ENCODE peak calls at places on chromosomes 7 and 10, in seven cellular contexts. E is spleen; V is astrocyte; O is right atrium auricular region; X is CD8-positive, alpha-beta memory T cell; F is fibroblast of lung; A is Peyer's patch. R is an unnamed sample. For H3K4me1, the result is how much of the 10 kb centered on the place peaks cover.

GRCh38 chr10:93775330-93775729 is 17.6 kb downstream of the LGI1 start:
- DNase-seq in X (no peak), O (no peak), V (no peak), E (no peak), A (no peak), F (no peak), R (no peak)

GRCh38 chr7:143405671-143406352 is 2.8 kb downstream of the EPHA1 start:
- DNase-seq in F (peak), E (no peak), A (peak), O (no peak), V (no peak), X (no peak), R (no peak)

GRCh38 chr7:12456506-12456905 is 52.8 kb upstream of the VWDE start:
- DNase-seq in X (no peak), O (no peak), A (no peak), F (no peak), E (no peak), V (peak), R (no peak)

GRCh38 chr10:62244785-62245595 is 23.7 kb downstream of the RTKN2 start:
- DNase-seq in E (no peak), O (no peak), A (peak), X (peak), F (peak), V (peak), R (no peak)

GRCh38 chr7:1379202-1379601 is 80.1 kb downstream of the MICALL2 start:
- DNase-seq in X (no peak), O (no peak), E (no peak), A (no peak), V (no peak), F (no peak), R (no peak)

GRCh38 chr7:66682350-66683093 is 53.8 kb downstream of the KCTD7 start:
- DNase-seq in V (peak), F (no peak), E (no peak), O (no peak), A (no peak), X (no peak), R (peak)

GRCh38 chr7:157404845-157405481 is 68.2 kb downstream of the DNAJB6 start:
- DNase-seq in O (peak), E (peak), A (no peak), F (peak), V (peak), X (no peak), R (peak)

GRCh38 chr7:32318300-32319018 is 171.7 kb downstream of the LSM5 start:
- DNase-seq in E (peak), V (no peak), X (no peak), O (no peak), A (no peak), F (no peak), R (peak)

GRCh38 chr10:63157845-63158624 is 24.9 kb downstream of the NRBF2 start:
- DNase-seq in F (peak), O (no peak), E (no peak), V (peak), X (peak), A (no peak), R (no peak)

GRCh38 chr10:103783686-103784085 is 71.7 kb downstream of the SH3PXD2A start:
- DNase-seq in E (no peak), V (no peak), X (no peak), A (no peak), O (no peak), F (no peak), R (no peak)
- H3K4me1 ChIP-seq in E (under half), V (under half), X (under half), A (under half), O (under half), F (under half), R (under half)

DNA sequence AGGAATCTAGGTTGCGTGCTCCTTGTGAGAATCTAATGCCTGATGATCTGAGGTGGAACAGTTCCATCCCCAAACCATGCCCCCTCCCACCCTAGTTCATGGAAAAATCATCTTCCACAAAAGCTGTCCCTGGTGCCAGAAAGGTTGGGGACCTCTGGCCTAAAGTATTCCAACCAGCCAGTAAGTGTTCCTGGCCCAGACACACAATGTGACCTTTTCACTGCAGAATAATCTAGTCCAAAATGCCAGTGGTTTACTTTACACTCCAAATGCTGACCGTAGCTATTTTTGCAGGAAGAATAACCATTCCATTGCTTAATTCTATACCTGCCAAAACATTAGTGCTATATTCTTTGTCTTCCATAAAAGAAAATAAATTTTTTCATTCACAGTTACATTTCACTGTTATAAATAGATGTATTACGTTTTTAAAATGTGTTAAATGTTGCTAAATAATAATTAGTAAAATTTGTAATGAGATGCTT is 10.4 kb downstream of the CNNM1 start:
- DNase-seq in F (no peak), O (no peak), X (no peak), E (no peak), A (no peak), V (no peak), R (no peak)
- H3K4me1 ChIP-seq in F (under half), O (under half), X (under half), E (under half), A (under half), V (under half), R (under half)

DNA sequence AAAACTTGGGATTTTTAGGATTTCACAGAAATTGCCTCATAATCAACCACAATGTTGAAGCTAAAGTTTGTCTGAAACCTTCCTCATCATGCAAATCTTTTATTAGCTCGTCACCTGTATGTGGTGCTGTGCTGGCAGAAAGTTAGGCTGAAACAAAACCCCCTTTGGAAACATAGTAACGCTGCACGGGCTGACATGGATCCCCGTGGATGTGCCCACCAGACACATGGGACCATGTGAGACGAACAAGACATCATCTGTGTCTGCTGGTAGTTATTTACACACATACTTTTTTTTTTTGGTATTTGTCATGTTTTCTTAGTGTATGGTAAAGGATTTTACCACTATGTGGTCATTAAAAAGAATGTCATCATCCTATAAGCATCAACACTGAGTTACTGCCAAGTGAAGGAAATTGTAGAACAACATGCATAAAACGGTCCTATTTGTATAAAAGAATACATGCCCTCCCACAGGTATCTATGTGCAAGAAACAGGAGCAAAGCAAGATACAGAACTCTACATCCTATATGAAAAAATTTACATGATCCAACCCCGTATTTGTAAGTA is 113.5 kb upstream of the AFAP1L2 start:
- DNase-seq in O (no peak), X (no peak), A (no peak), V (no peak), E (no peak), F (no peak), R (no peak)
- H3K4me1 ChIP-seq in O (half or more), X (half or more), A (under half), V (under half), E (under half), F (under half), R (under half)

DNA sequence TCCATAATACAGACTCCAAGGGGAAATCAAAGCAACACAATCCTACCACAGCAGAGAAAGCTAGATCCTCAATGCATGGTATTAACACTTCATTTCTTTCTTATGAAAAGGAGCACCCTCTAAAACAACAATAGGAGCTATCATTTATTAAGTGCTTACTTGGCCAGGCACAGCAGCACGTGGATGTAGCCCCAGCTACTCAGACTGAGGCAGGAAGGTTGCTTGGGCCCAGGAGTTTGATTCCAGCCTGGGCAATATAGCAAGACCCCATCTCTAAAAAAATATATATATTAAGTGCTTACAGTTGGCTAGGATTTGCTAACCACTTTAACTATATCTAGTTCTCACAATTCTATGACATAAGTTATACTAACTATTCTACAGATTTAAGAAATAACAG is 12.2 kb downstream of the SNX13 start:
- DNase-seq in V (no peak), X (no peak), O (no peak), A (no peak), E (no peak), F (no peak), R (no peak)
- H3K4me1 ChIP-seq in V (under half), X (under half), O (under half), A (under half), E (half or more), F (under half), R (under half)

DNA sequence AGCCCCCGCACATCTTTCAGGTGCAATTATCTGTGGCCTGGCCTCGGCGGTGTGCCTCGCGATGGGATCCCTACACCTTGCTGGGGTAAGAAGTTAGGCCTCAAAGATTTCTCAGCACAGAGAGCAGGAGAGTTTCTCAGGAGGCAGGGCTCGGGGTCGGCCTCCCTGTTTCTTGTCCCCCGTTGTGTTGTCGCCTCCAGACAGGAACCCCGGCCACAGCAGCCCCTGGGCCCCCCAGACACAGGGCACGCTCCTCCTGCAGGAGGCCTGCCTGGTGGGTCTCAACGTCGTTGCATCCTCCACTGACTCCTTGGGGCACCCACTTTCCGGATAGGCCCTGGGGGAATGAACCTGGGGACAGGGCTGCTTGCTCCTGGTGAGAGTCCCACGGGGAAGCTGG is 229.1 kb upstream of the SHH start:
- DNase-seq in E (no peak), A (no peak), F (no peak), V (no peak), X (no peak), O (no peak), R (no peak)
- H3K4me1 ChIP-seq in E (under half), A (under half), F (under half), V (under half), X (under half), O (under half), R (under half)

GRCh38 chr10:132571565-132572544 is 34.3 kb downstream of the INPP5A start:
- DNase-seq in E (no peak), O (no peak), V (peak), F (peak), X (no peak), A (peak), R (no peak)
- H3K4me1 ChIP-seq in E (half or more), O (half or more), V (under half), F (under half), X (under half), A (under half), R (under half)

GRCh38 chr10:119049361-119049760 is 19.8 kb downstream of the NANOS1 start:
- DNase-seq in X (no peak), A (no peak), O (no peak), V (no peak), E (no peak), F (no peak), R (no peak)
- H3K4me1 ChIP-seq in X (under half), A (under half), O (under half), V (under half), E (under half), F (under half), R (under half)

GRCh38 chr10:5547684-5547933 is 22.8 kb downstream of the CALML3 start:
- DNase-seq in V (no peak), E (peak), F (peak), X (no peak), O (no peak), A (no peak), R (no peak)
- H3K4me1 ChIP-seq in V (half or more), E (under half), F (under half), X (under half), O (under half), A (half or more), R (under half)

GRCh38 chr7:39952378-39952777 is 2.3 kb downstream of the CDK13 start:
- DNase-seq in O (no peak), V (peak), E (no peak), A (no peak), X (no peak), F (peak), R (no peak)
- H3K4me1 ChIP-seq in O (half or more), V (under half), E (half or more), A (under half), X (half or more), F (under half), R (under half)

R was measured in kidney.